ENCODE peak calls at places on chromosome 9, in ten cellular contexts. P is left ventricle myocardium inferior; J is hepatocyte; Y is CD8-positive, alpha-beta T cell; E is lung; R is T1000; X is endothelial cell; A is glutamatergic neuron; I is activated CD8-positive, alpha-beta memory T cell treated with anti-CD3 and anti-CD28 coated beads, Interleukin-2, amount 50 U/mL, for 48 hours; G is right lobe of liver. H is an unnamed sample.

GRCh38 chr9:21047315-21047714 is 15.9 kb upstream of the HACD4 start:
- DNase-seq in G (no peak), P (no peak), Y (no peak), A (no peak), E (no peak), J (no peak), X (no peak), R (no peak), I (no peak), H (no peak)

GRCh38 chr9:18490591-18491370 is 16.8 kb downstream of the ADAMTSL1 start:
- DNase-seq in X (no peak), P (no peak), I (no peak), A (no peak), R (peak; percentile 68), Y (no peak), G (no peak), E (no peak), J (no peak), H (no peak)

GRCh38 chr9:124320062-124320973 is 62.6 kb downstream of the NEK6 start:
- DNase-seq in J (peak; percentile 79), I (peak; percentile 73), A (peak; percentile 86), P (peak; percentile 63), E (peak; percentile 74), G (peak; percentile 74), X (peak; percentile 82), Y (no peak), R (peak; percentile 40), H (peak; percentile 96)

GRCh38 chr9:77455312-77455927 is 192.7 kb downstream of the GNA14 start:
- DNase-seq in I (peak; percentile 62), P (no peak), X (peak; percentile 45), R (no peak), G (no peak), E (no peak), A (no peak), Y (no peak), J (peak; percentile 36), H (peak; percentile 46)

GRCh38 chr9:89497978-89498844 is at the start of gene SEMA4D:
- DNase-seq in P (peak; percentile 73), I (no peak), E (peak; percentile 79), G (peak; percentile 65), Y (no peak), J (peak; percentile 86), R (no peak), X (peak; percentile 47), A (peak; percentile 78), H (peak; percentile 43)

GRCh38 chr9:138022756-138023393 is 145.3 kb downstream of the CACNA1B start:
- DNase-seq in I (no peak), X (no peak), R (no peak), G (no peak), Y (no peak), P (no peak), A (peak; percentile 80), J (peak; percentile 29), E (peak; percentile 11), H (no peak)

GRCh38 chr9:115004535-115004934 is 74.1 kb upstream of the TNFSF8 start:
- DNase-seq in R (no peak), I (no peak), A (no peak), J (no peak), G (no peak), X (no peak), E (no peak), P (no peak), Y (no peak), H (no peak)

GRCh38 chr9:81687521-81688261 is 1.7 kb downstream of the TLE1 start:
- DNase-seq in X (peak; percentile 50), I (peak; percentile 51), R (no peak), Y (no peak), E (peak; percentile 30), P (peak; percentile 33), J (peak; percentile 72), G (peak; percentile 79), A (peak; percentile 86), H (peak; percentile 32)

GRCh38 chr9:91207481-91207888 is 154.2 kb downstream of the AUH start:
- DNase-seq in A (no peak), R (no peak), P (no peak), Y (no peak), J (no peak), X (no peak), G (no peak), I (no peak), E (no peak), H (no peak)

GRCh38 chr9:89226076-89226475 is 47.5 kb upstream of the SHC3 start:
- DNase-seq in G (no peak), E (no peak), R (no peak), J (peak; percentile 43), X (no peak), Y (no peak), A (peak; percentile 45), I (no peak), P (peak; percentile 19), H (no peak)

GRCh38 chr9:127183814-127184582 is 61.6 kb upstream of the ANGPTL2 start:
- DNase-seq in A (peak; percentile 4), Y (no peak), I (no peak), P (peak; percentile 58), E (no peak), G (peak; percentile 31), X (no peak), R (no peak), J (no peak), H (no peak)

GRCh38 chr9:107875571-107875980 is 386.0 kb upstream of the KLF4 start:
- DNase-seq in X (no peak), J (no peak), G (no peak), Y (no peak), E (no peak), I (no peak), P (no peak), R (no peak), A (no peak), H (no peak)

GRCh38 chr9:86732514-86732913 is 214.8 kb downstream of the GAS1 start:
- DNase-seq in E (no peak), Y (no peak), G (no peak), X (no peak), P (no peak), R (peak; percentile 63), I (no peak), J (no peak), A (no peak), H (no peak)

GRCh38 chr9:102435427-102435826 is 559.7 kb upstream of the CYLC2 start:
- DNase-seq in X (no peak), G (no peak), P (no peak), J (no peak), E (no peak), R (no peak), I (no peak), A (no peak), Y (no peak), H (no peak)

GRCh38 chr9:38172601-38173000 is 103.6 kb upstream of the SHB start:
- DNase-seq in R (no peak), E (no peak), A (no peak), X (no peak), G (no peak), P (no peak), Y (no peak), I (no peak), J (no peak), H (no peak)

GRCh38 chr9:32554107-32554506 is 1.7 kb upstream of the TOPORS start:
- DNase-seq in G (no peak), X (no peak), E (no peak), A (no peak), J (no peak), Y (no peak), I (no peak), R (no peak), P (no peak), H (no peak)

GRCh38 chr9:68872026-68872501 is 141.8 kb downstream of the PRKACG start:
- DNase-seq in I (no peak), Y (no peak), R (no peak), A (no peak), X (no peak), E (no peak), G (no peak), P (peak; percentile 61), J (no peak), H (no peak)

GRCh38 chr9:126234681-126235349 is 91.8 kb upstream of the MVB12B start:
- DNase-seq in J (no peak), X (no peak), P (no peak), A (no peak), E (no peak), G (no peak), R (no peak), I (no peak), Y (no peak), H (no peak)

GRCh38 chr9:79741381-79741780 is 169.6 kb downstream of the TLE4 start:
- DNase-seq in X (no peak), E (no peak), P (no peak), R (no peak), I (no peak), G (no peak), J (no peak), Y (no peak), A (no peak), H (no peak)